ENCODE peak calls at places on chromosomes 5 and 9, in four cellular contexts. One of them, this sample, is unnamed.

GRCh38 chr5:3056901-3057300 is 305.4 kb upstream of the IRX2 start:
- DNase-seq in upper lobe of left lung: no peak
- DNase-seq in neural crest cell: no peak
- DNase-seq in Calu3: no peak
- DNase-seq in this sample: no peak

GRCh38 chr9:100196215-100196614 is 97.2 kb downstream of the INVS start:
- DNase-seq in upper lobe of left lung: no peak
- DNase-seq in neural crest cell: no peak
- DNase-seq in Calu3: no peak
- DNase-seq in this sample: no peak

GRCh38 chr5:120362426-120362825 is 101.7 kb upstream of the PRR16 start:
- DNase-seq in upper lobe of left lung: no peak
- DNase-seq in neural crest cell: no peak
- DNase-seq in Calu3: no peak
- DNase-seq in this sample: no peak

GRCh38 chr9:108786322-108786721 is 69.5 kb downstream of the ACTL7B start:
- DNase-seq in upper lobe of left lung: no peak
- DNase-seq in neural crest cell: no peak
- DNase-seq in Calu3: no peak
- DNase-seq in this sample: no peak

GRCh38 chr9:129480227-129480626 is 140.7 kb downstream of the C9orf50 start:
- DNase-seq in upper lobe of left lung: no peak
- DNase-seq in neural crest cell: no peak
- DNase-seq in Calu3: no peak
- DNase-seq in this sample: no peak

GRCh38 chr5:67588389-67588788 is 391.8 kb upstream of the CD180 start:
- DNase-seq in upper lobe of left lung: no peak
- DNase-seq in neural crest cell: no peak
- DNase-seq in Calu3: no peak
- DNase-seq in this sample: no peak

GRCh38 chr5:100616291-100616690 is 81.1 kb downstream of the FAM174A start:
- DNase-seq in upper lobe of left lung: no peak
- DNase-seq in neural crest cell: no peak
- DNase-seq in Calu3: no peak
- DNase-seq in this sample: no peak

GRCh38 chr5:134240421-134240962 is 14.6 kb upstream of the PPP2CA start:
- DNase-seq in upper lobe of left lung: no peak
- DNase-seq in neural crest cell: no peak
- DNase-seq in Calu3: no peak
- DNase-seq in this sample: no peak

GRCh38 chr9:134275379-134275778 is 50.9 kb upstream of the RXRA start:
- DNase-seq in upper lobe of left lung: no peak
- DNase-seq in neural crest cell: no peak
- DNase-seq in Calu3: no peak
- DNase-seq in this sample: no peak

GRCh38 chr5:172830876-172831662 is 3.0 kb upstream of the ERGIC1 start:
- DNase-seq in upper lobe of left lung: no peak
- DNase-seq in neural crest cell: no peak
- DNase-seq in Calu3: no peak
- DNase-seq in this sample: no peak

GRCh38 chr5:160651682-160652645 is 200.0 kb downstream of the ATP10B start:
- DNase-seq in upper lobe of left lung: no peak
- DNase-seq in neural crest cell: no peak
- DNase-seq in Calu3: no peak
- DNase-seq in this sample: no peak

GRCh38 chr5:55636711-55637110 is 75.4 kb downstream of the SLC38A9 start:
- DNase-seq in upper lobe of left lung: peak; percentile 59
- DNase-seq in neural crest cell: no peak
- DNase-seq in Calu3: peak; percentile 12
- DNase-seq in this sample: no peak

GRCh38 chr9:108671794-108672193 is 184.0 kb downstream of the ACTL7B start:
- DNase-seq in upper lobe of left lung: no peak
- DNase-seq in neural crest cell: no peak
- DNase-seq in Calu3: no peak
- DNase-seq in this sample: no peak

GRCh38 chr5:134403951-134404350 is 7.7 kb downstream of the CDKN2AIPNL start:
- DNase-seq in upper lobe of left lung: no peak
- DNase-seq in neural crest cell: no peak
- DNase-seq in Calu3: no peak
- DNase-seq in this sample: no peak

GRCh38 chr5:114116981-114117380 is 244.9 kb upstream of the KCNN2 start:
- DNase-seq in upper lobe of left lung: no peak
- DNase-seq in neural crest cell: no peak
- DNase-seq in Calu3: no peak
- DNase-seq in this sample: no peak

GRCh38 chr9:98989036-98990000 is 45.6 kb downstream of the COL15A1 start:
- DNase-seq in upper lobe of left lung: peak; percentile 40
- DNase-seq in neural crest cell: no peak
- DNase-seq in Calu3: no peak
- DNase-seq in this sample: no peak

GRCh38 chr5:1167728-1168709 is 33.4 kb upstream of the SLC6A19 start:
- DNase-seq in upper lobe of left lung: peak; percentile 72
- DNase-seq in neural crest cell: peak; percentile 77
- DNase-seq in Calu3: peak; percentile 84
- DNase-seq in this sample: peak; percentile 44

GRCh38 chr9:109319072-109319630 is 1.7 kb downstream of the EPB41L4B start:
- DNase-seq in upper lobe of left lung: peak; percentile 47
- DNase-seq in neural crest cell: no peak
- DNase-seq in Calu3: no peak
- DNase-seq in this sample: peak; percentile 19

GRCh38 chr5:146466521-146467349 is 19.6 kb downstream of the TCERG1 start:
- DNase-seq in upper lobe of left lung: no peak
- DNase-seq in neural crest cell: no peak
- DNase-seq in Calu3: no peak
- DNase-seq in this sample: no peak

GRCh38 chr5:82096249-82096648 is 124.4 kb downstream of the ATG10 start:
- DNase-seq in upper lobe of left lung: no peak
- DNase-seq in neural crest cell: no peak
- DNase-seq in Calu3: no peak
- DNase-seq in this sample: no peak

GRCh38 chr5:123460296-123460729 is 37.1 kb upstream of the CEP120 start:
- DNase-seq in upper lobe of left lung: no peak
- DNase-seq in neural crest cell: no peak
- DNase-seq in Calu3: peak; percentile 64
- DNase-seq in this sample: no peak

GRCh38 chr5:141951341-141951781 is 6.6 kb downstream of the PCDH12 start:
- DNase-seq in upper lobe of left lung: no peak
- DNase-seq in neural crest cell: no peak
- DNase-seq in Calu3: peak; percentile 47
- DNase-seq in this sample: no peak

GRCh38 chr5:64506567-64507321 is 929 bp downstream of the RGS7BP start:
- DNase-seq in upper lobe of left lung: peak; percentile 25
- DNase-seq in neural crest cell: peak; percentile 10
- DNase-seq in Calu3: peak; percentile 51
- DNase-seq in this sample: no peak

GRCh38 chr5:175821790-175822211 is 49.6 kb upstream of the CPLX2 start:
- DNase-seq in upper lobe of left lung: no peak
- DNase-seq in neural crest cell: no peak
- DNase-seq in Calu3: no peak
- DNase-seq in this sample: no peak

GRCh38 chr5:80127037-80127642 is 92.0 kb downstream of the THBS4 start:
- DNase-seq in upper lobe of left lung: peak; percentile 29
- DNase-seq in neural crest cell: no peak
- DNase-seq in Calu3: no peak
- DNase-seq in this sample: no peak

GRCh38 chr9:110936719-110937452 is 101.4 kb downstream of the LPAR1 start:
- DNase-seq in upper lobe of left lung: no peak
- DNase-seq in neural crest cell: no peak
- DNase-seq in Calu3: no peak
- DNase-seq in this sample: no peak

GRCh38 chr9:6014668-6015270 is 655 bp downstream of the RANBP6 start:
- DNase-seq in upper lobe of left lung: no peak
- DNase-seq in neural crest cell: no peak
- DNase-seq in Calu3: no peak
- DNase-seq in this sample: no peak

GRCh38 chr9:79663299-79663698 is 91.5 kb downstream of the TLE4 start:
- DNase-seq in upper lobe of left lung: no peak
- DNase-seq in neural crest cell: no peak
- DNase-seq in Calu3: no peak
- DNase-seq in this sample: no peak

GRCh38 chr9:73077625-73078030 is 74.0 kb upstream of the ANXA1 start:
- DNase-seq in upper lobe of left lung: no peak
- DNase-seq in neural crest cell: no peak
- DNase-seq in Calu3: no peak
- DNase-seq in this sample: no peak

GRCh38 chr9:73080110-73080683 is 71.5 kb upstream of the ANXA1 start:
- DNase-seq in upper lobe of left lung: no peak
- DNase-seq in neural crest cell: no peak
- DNase-seq in Calu3: no peak
- DNase-seq in this sample: no peak

GRCh38 chr9:73083519-73083918 is 68.1 kb upstream of the ANXA1 start:
- DNase-seq in upper lobe of left lung: no peak
- DNase-seq in neural crest cell: no peak
- DNase-seq in Calu3: no peak
- DNase-seq in this sample: no peak

GRCh38 chr9:73081979-73082657 is 69.5 kb upstream of the ANXA1 start:
- DNase-seq in upper lobe of left lung: no peak
- DNase-seq in neural crest cell: no peak
- DNase-seq in Calu3: peak; percentile 23
- DNase-seq in this sample: no peak

GRCh38 chr9:73079326-73079725 is 72.3 kb upstream of the ANXA1 start:
- DNase-seq in upper lobe of left lung: no peak
- DNase-seq in neural crest cell: no peak
- DNase-seq in Calu3: peak; percentile 38
- DNase-seq in this sample: no peak
- TF ChIP-seq CTCF in upper lobe of left lung: no peak
- TF ChIP-seq CTCF in neural crest cell: no peak
- TF ChIP-seq CTCF in Calu3: no peak
- TF ChIP-seq CTCF in this sample: no peak

GRCh38 chr5:150153957-150154617 is 1.6 kb downstream of the PDGFRB start:
- DNase-seq in upper lobe of left lung: no peak
- DNase-seq in neural crest cell: no peak
- DNase-seq in Calu3: no peak
- DNase-seq in this sample: no peak

GRCh38 chr5:150155258-150156032 is at the start of gene PDGFRB:
- DNase-seq in upper lobe of left lung: peak; percentile 58
- DNase-seq in neural crest cell: peak; percentile 58
- DNase-seq in Calu3: no peak
- DNase-seq in this sample: peak; percentile 42

GRCh38 chr5:150153483-150153882 is 2.2 kb downstream of the PDGFRB start:
- DNase-seq in upper lobe of left lung: no peak
- DNase-seq in neural crest cell: no peak
- DNase-seq in Calu3: no peak
- DNase-seq in this sample: no peak

GRCh38 chr5:150156033-150156381 is 362 bp upstream of the PDGFRB start:
- DNase-seq in upper lobe of left lung: no peak
- DNase-seq in neural crest cell: no peak
- DNase-seq in Calu3: no peak
- DNase-seq in this sample: no peak

DNA sequence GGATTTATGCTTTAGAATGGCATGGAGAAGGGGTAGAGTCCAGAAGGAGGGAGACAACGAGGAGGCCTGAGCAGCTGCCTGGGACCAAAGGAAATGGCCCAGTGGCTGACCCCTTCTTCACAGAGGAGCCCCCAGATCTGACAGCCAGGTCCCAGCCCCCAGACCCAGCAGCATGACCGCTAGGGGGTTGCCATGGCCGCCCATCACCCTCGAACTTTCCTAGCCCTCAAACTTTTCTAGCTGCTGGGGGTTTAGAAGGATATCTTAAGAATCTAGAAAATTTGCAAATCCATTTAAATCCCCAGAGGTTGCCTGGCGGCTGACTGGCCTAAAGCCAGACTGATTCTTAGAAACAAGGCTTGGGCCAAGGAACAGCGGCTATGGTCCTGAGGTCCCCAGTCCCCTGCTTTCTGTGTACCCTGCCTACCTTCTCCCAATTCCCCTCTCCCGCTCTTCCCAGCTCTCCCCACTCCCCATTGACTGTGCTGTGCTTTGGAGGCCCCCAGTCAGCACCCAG is 969 bp downstream of the PDGFRB start:
- DNase-seq in upper lobe of left lung: no peak
- DNase-seq in neural crest cell: no peak
- DNase-seq in Calu3: no peak
- DNase-seq in this sample: no peak
- TF ChIP-seq CTCF in upper lobe of left lung: no peak
- TF ChIP-seq CTCF in neural crest cell: no peak
- TF ChIP-seq CTCF in Calu3: no peak
- TF ChIP-seq CTCF in this sample: no peak

GRCh38 chr5:143153332-143154119 is 250.0 kb downstream of the NR3C1 start:
- DNase-seq in upper lobe of left lung: no peak
- DNase-seq in neural crest cell: no peak
- DNase-seq in Calu3: peak; percentile 28
- DNase-seq in this sample: no peak
- TF ChIP-seq CTCF in upper lobe of left lung: no peak
- TF ChIP-seq CTCF in neural crest cell: no peak
- TF ChIP-seq CTCF in Calu3: no peak
- TF ChIP-seq CTCF in this sample: no peak

DNA sequence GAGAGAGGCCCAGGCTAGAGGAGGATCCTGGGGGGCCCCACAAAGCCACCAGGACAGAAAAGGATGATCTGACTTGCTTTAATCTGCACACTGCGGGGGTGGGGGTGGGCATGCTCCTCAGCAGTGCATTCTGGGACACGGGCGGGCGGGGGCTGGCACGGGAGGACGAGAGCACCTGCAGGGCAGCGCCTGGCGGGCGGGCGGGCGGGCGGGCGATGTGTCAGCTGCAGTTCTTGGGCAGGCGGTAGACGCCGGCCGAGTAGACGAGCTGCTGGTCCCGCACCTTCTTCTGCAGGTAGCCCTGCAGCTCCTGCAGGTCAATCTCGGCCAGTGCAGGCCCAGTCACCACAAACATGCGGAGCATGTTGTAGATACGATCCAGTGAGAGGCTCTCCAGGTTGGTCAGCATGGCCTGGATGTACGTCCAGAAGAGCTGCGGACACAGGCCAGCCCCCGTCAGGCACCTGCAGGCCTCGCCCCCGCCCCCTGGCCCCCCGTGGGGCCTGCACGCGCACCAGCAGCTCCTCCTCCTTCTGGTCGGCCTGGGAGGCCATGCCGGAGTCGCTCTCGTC is 3.0 kb upstream of the TMEM210 start:
- DNase-seq in upper lobe of left lung: no peak
- DNase-seq in neural crest cell: no peak
- DNase-seq in Calu3: no peak
- DNase-seq in this sample: no peak
- TF ChIP-seq CTCF in upper lobe of left lung: no peak
- TF ChIP-seq CTCF in neural crest cell: no peak
- TF ChIP-seq CTCF in Calu3: no peak
- TF ChIP-seq CTCF in this sample: no peak

This sample was measured in activated B cell treated with CpG ODN at 0.5 μM for 24 hours.